ENCODE peak calls at places on chromosomes 3 and 15, in four cellular contexts. R, V, L and I are unnamed samples.
A peak's percentile ranks its signal among the peaks of the same experiment; 100 is the strongest.

GRCh38 chr3:124034016-124034808 is 42.3 kb upstream of the ROPN1 start:
- DNase-seq in R (no peak), V (peak; percentile 2), L (no peak), I (no peak)

GRCh38 chr15:74983725-74984231 is 11.6 kb upstream of the SCAMP5 start:
- DNase-seq in R (no peak), V (no peak), L (no peak), I (no peak)

GRCh38 chr3:69417541-69418078 is 31.7 kb upstream of the FRMD4B start:
- DNase-seq in R (no peak), V (no peak), L (no peak), I (no peak)

GRCh38 chr15:74340139-74340538 is 27.3 kb downstream of the CYP11A1 start:
- DNase-seq in R (no peak), V (peak; percentile 69), L (no peak), I (no peak)

GRCh38 chr15:89129123-89129815 is 41.0 kb downstream of the ABHD2 start:
- DNase-seq in R (peak; percentile 25), V (peak; percentile 46), L (no peak), I (no peak)

GRCh38 chr3:24562874-24563273 is 68.2 kb upstream of the THRB start:
- DNase-seq in R (no peak), V (no peak), L (no peak), I (no peak)

GRCh38 chr3:136617123-136617700 is 135.0 kb downstream of the STAG1 start:
- DNase-seq in R (no peak), V (no peak), L (no peak), I (no peak)

GRCh38 chr3:98886525-98886924 is 15.0 kb downstream of the DCBLD2 start:
- DNase-seq in R (peak; percentile 30), V (no peak), L (no peak), I (no peak)

GRCh38 chr15:73681856-73682596 is 2.2 kb upstream of the CD276 start:
- DNase-seq in R (no peak), V (no peak), L (no peak), I (no peak)

GRCh38 chr3:107458871-107459270 is 63.9 kb upstream of the BBX start:
- DNase-seq in R (no peak), V (peak; percentile 39), L (no peak), I (no peak)

GRCh38 chr3:152156880-152157279 is 111.8 kb upstream of the MBNL1 start:
- DNase-seq in R (no peak), V (no peak), L (no peak), I (no peak)

GRCh38 chr3:153045150-153045549 is 116.9 kb upstream of the RAP2B start:
- DNase-seq in R (no peak), V (peak; percentile 26), L (no peak), I (no peak)

GRCh38 chr15:80418892-80419537 is 14.8 kb downstream of the ARNT2 start:
- DNase-seq in R (peak; percentile 72), V (peak; percentile 73), L (no peak), I (peak; percentile 24)

GRCh38 chr15:78841891-78842290 is 30.6 kb upstream of the ADAMTS7 start:
- DNase-seq in R (no peak), V (no peak), L (no peak), I (no peak)

GRCh38 chr3:139313921-139314320 is 29.9 kb upstream of the MRPS22 start:
- DNase-seq in R (no peak), V (no peak), L (no peak), I (no peak)

GRCh38 chr15:57555270-57555669 is 36.4 kb upstream of the MYZAP start:
- DNase-seq in R (peak; percentile 41), V (no peak), L (no peak), I (no peak)

GRCh38 chr3:67524046-67524445 is 130.4 kb downstream of the SUCLG2 start:
- DNase-seq in R (peak; percentile 32), V (no peak), L (no peak), I (no peak)

GRCh38 chr3:170717410-170718402 is 131.8 kb upstream of the SLC7A14 start:
- DNase-seq in R (peak; percentile 64), V (peak; percentile 86), L (no peak), I (no peak)

GRCh38 chr3:186166491-186167288 is 57.8 kb upstream of the ETV5 start:
- DNase-seq in R (no peak), V (no peak), L (no peak), I (no peak)

GRCh38 chr3:38555926-38556325 is 59.8 kb downstream of the EXOG start:
- DNase-seq in R (no peak), V (no peak), L (no peak), I (no peak)

GRCh38 chr3:50183755-50184154 is 7.7 kb upstream of the GNAT1 start:
- DNase-seq in R (no peak), V (no peak), L (no peak), I (no peak)

GRCh38 chr3:98962189-98962930 is 60.9 kb upstream of the DCBLD2 start:
- DNase-seq in R (peak; percentile 96), V (peak; percentile 68), L (no peak), I (no peak)

GRCh38 chr3:34072297-34072696 is 273.9 kb downstream of the PDCD6IP start:
- DNase-seq in R (no peak), V (no peak), L (no peak), I (no peak)

GRCh38 chr15:60787737-60788513 is 309.0 kb upstream of the ICE2 start:
- DNase-seq in R (no peak), V (no peak), L (no peak), I (no peak)

GRCh38 chr15:33913459-33913858 is 54.8 kb upstream of the CHRM5 start:
- DNase-seq in R (peak; percentile 57), V (peak; percentile 51), L (no peak), I (no peak)

GRCh38 chr3:158419820-158420653 is 151.0 kb upstream of the MLF1 start:
- DNase-seq in R (no peak), V (no peak), L (no peak), I (no peak)

GRCh38 chr3:134665243-134665642 is 14.4 kb upstream of the KY start:
- DNase-seq in R (no peak), V (no peak), L (no peak), I (no peak)

GRCh38 chr3:37726445-37727000 is 135.2 kb upstream of the CTDSPL start:
- DNase-seq in R (no peak), V (peak; percentile 6), L (no peak), I (no peak)

GRCh38 chr3:109369510-109369909 is 32.2 kb upstream of the DPPA4 start:
- DNase-seq in R (no peak), V (no peak), L (no peak), I (no peak)

GRCh38 chr3:25097023-25097422 is 331.0 kb upstream of the RARB start:
- DNase-seq in R (no peak), V (no peak), L (no peak), I (no peak)

GRCh38 chr3:149180057-149180573 is 41.5 kb downstream of the CP start:
- DNase-seq in R (peak; percentile 100), V (peak; percentile 100), L (peak; percentile 52), I (peak; percentile 98)

GRCh38 chr3:125431912-125432587 is 56.9 kb upstream of the ZNF148 start:
- DNase-seq in R (peak; percentile 49), V (peak; percentile 55), L (no peak), I (no peak)

GRCh38 chr3:31980530-31981205 is 394 bp downstream of the OSBPL10 start:
- DNase-seq in R (peak; percentile 54), V (peak; percentile 28), L (peak; percentile 69), I (no peak)

GRCh38 chr15:68031406-68031805 is 22.7 kb upstream of the PIAS1 start:
- DNase-seq in R (no peak), V (no peak), L (no peak), I (no peak)

GRCh38 chr3:63880653-63881052 is 17.0 kb downstream of the ATXN7 start:
- DNase-seq in R (no peak), V (no peak), L (no peak), I (no peak)

GRCh38 chr15:63856711-63857458 is 23.1 kb upstream of the HERC1 start:
- DNase-seq in R (peak; percentile 62), V (peak; percentile 61), L (no peak), I (peak; percentile 27)

GRCh38 chr15:72888211-72888610 is 104.7 kb upstream of the ADPGK start:
- DNase-seq in R (no peak), V (no peak), L (no peak), I (no peak)

GRCh38 chr3:10929978-10930620 is 62.4 kb upstream of the SLC6A1 start:
- DNase-seq in R (no peak), V (peak; percentile 31), L (peak; percentile 20), I (no peak)

GRCh38 chr3:172174396-172175253 is 135.2 kb downstream of the FNDC3B start:
- DNase-seq in R (peak; percentile 22), V (no peak), L (no peak), I (no peak)
- H3K4me3 ChIP-seq in R (no peak overlapping the region), V (no peak overlapping the region), L (no peak overlapping the region), I (no peak overlapping the region)

GRCh38 chr3:4629095-4630007 is 136.2 kb downstream of the ITPR1 start:
- DNase-seq in R (no peak), V (no peak), L (no peak), I (no peak)
- H3K4me3 ChIP-seq in R (no peak overlapping the region), V (no peak overlapping the region), L (no peak overlapping the region), I (no peak overlapping the region)

GRCh38 chr15:55764398-55764797 is 21.4 kb upstream of the PRTG start:
- DNase-seq in R (no peak), V (no peak), L (no peak), I (no peak)
- H3K4me3 ChIP-seq in R (no peak overlapping the region), V (no peak overlapping the region), L (no peak overlapping the region), I (no peak overlapping the region)

GRCh38 chr3:112087746-112088145 is 1.6 kb downstream of the C3orf52 start:
- DNase-seq in R (no peak), V (no peak), L (no peak), I (no peak)
- H3K4me3 ChIP-seq in R (no peak overlapping the region), V (peak overlapping the region; percentile 82), L (no peak overlapping the region), I (no peak overlapping the region)

GRCh38 chr3:173930251-173930650 is 532.7 kb downstream of the NLGN1 start:
- DNase-seq in R (no peak), V (no peak), L (no peak), I (no peak)
- H3K4me3 ChIP-seq in R (no peak overlapping the region), V (no peak overlapping the region), L (no peak overlapping the region), I (no peak overlapping the region)

GRCh38 chr3:197949191-197949766 is 711 bp upstream of the RPL35A start:
- DNase-seq in R (no peak), V (no peak), L (no peak), I (no peak)
- H3K4me3 ChIP-seq in R (peak overlapping the region; percentile 88), V (peak overlapping the region; percentile 87), L (peak overlapping the region; percentile 65), I (peak overlapping the region; percentile 57)

DNA sequence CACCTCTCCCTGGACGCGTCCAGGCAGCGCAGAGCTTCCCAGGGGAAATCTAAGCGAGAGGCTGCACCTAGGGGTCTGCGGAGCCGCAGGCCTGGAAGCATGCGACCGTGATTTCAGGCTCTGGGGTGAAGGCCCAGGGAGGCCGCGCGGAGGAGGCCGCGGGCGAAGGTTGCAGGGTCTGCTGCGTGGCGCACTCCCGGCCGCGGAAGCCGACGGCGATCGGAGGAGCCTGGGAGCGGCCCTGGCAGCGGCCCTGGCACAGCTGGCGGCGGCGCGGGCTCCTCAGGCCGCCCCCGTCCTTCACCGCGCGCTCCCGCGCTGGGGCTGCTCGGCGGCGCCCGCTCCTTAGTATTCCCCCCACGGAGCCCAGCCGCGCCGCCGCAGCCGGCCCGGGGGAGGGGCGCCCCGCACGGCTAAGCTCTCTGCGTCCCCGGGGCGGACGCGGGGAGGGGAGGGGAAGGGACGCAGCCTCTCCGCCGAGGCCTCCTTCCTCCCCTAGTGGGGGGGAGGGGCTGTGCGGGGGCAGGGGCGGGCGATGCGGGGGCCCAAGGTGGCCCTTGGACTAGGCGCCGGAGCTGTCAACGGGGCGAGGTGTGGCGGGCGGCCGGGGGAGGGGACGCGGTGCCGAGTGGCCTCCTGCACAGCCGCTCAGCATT is 21.9 kb downstream of the EPHB3 start:
- DNase-seq in R (no peak), V (peak; percentile 23), L (no peak), I (no peak)
- H3K4me3 ChIP-seq in R (no peak overlapping the region), V (peak overlapping the region; percentile 62), L (peak overlapping the region; percentile 57), I (peak overlapping the region; percentile 55)

GRCh38 chr15:82305621-82306048 is 43.0 kb downstream of the SAXO2 start:
- DNase-seq in R (no peak), V (no peak), L (no peak), I (no peak)
- H3K4me3 ChIP-seq in R (no peak overlapping the region), V (no peak overlapping the region), L (no peak overlapping the region), I (no peak overlapping the region)